ENCODE peak calls at places on chromosome 10, in eight cellular contexts. One of them, this sample, is unnamed.

GRCh38 chr10:50648089-50648934 is 24.6 kb upstream of the SGMS1 start:
- DNase-seq in left ventricle myocardium inferior: no peak
- DNase-seq in stomach: no peak
- DNase-seq in psoas muscle: no peak
- DNase-seq in OCI-LY7: peak; percentile 90
- DNase-seq in Karpas-422: no peak
- DNase-seq in tibial nerve: no peak
- DNase-seq in right cardiac atrium: no peak
- DNase-seq in this sample: no peak

GRCh38 chr10:3397231-3397630 is 224.6 kb upstream of the PITRM1 start:
- DNase-seq in left ventricle myocardium inferior: no peak
- DNase-seq in stomach: no peak
- DNase-seq in psoas muscle: no peak
- DNase-seq in OCI-LY7: no peak
- DNase-seq in Karpas-422: no peak
- DNase-seq in tibial nerve: no peak
- DNase-seq in right cardiac atrium: no peak
- DNase-seq in this sample: peak; percentile 40

GRCh38 chr10:624605-625334 is 64.7 kb downstream of the DIP2C start:
- DNase-seq in left ventricle myocardium inferior: peak; percentile 78
- DNase-seq in stomach: no peak
- DNase-seq in psoas muscle: peak; percentile 79
- DNase-seq in OCI-LY7: no peak
- DNase-seq in Karpas-422: no peak
- DNase-seq in tibial nerve: peak; percentile 55
- DNase-seq in right cardiac atrium: peak; percentile 86
- DNase-seq in this sample: peak; percentile 85

GRCh38 chr10:123408660-123409059 is 254.5 kb downstream of the BUB3 start:
- DNase-seq in left ventricle myocardium inferior: no peak
- DNase-seq in stomach: no peak
- DNase-seq in psoas muscle: no peak
- DNase-seq in OCI-LY7: no peak
- DNase-seq in Karpas-422: no peak
- DNase-seq in tibial nerve: no peak
- DNase-seq in right cardiac atrium: no peak
- DNase-seq in this sample: no peak

GRCh38 chr10:70078329-70078728 is 25.7 kb downstream of the MACROH2A2 start:
- DNase-seq in left ventricle myocardium inferior: no peak
- DNase-seq in stomach: no peak
- DNase-seq in psoas muscle: no peak
- DNase-seq in OCI-LY7: no peak
- DNase-seq in Karpas-422: no peak
- DNase-seq in tibial nerve: no peak
- DNase-seq in right cardiac atrium: no peak
- DNase-seq in this sample: no peak

GRCh38 chr10:8956400-8956799 is 901.9 kb downstream of the GATA3 start:
- DNase-seq in left ventricle myocardium inferior: no peak
- DNase-seq in stomach: no peak
- DNase-seq in psoas muscle: no peak
- DNase-seq in OCI-LY7: no peak
- DNase-seq in Karpas-422: no peak
- DNase-seq in tibial nerve: no peak
- DNase-seq in right cardiac atrium: no peak
- DNase-seq in this sample: no peak

GRCh38 chr10:121631296-121631695 is 33.1 kb upstream of the FGFR2 start:
- DNase-seq in left ventricle myocardium inferior: no peak
- DNase-seq in stomach: no peak
- DNase-seq in psoas muscle: no peak
- DNase-seq in OCI-LY7: no peak
- DNase-seq in Karpas-422: no peak
- DNase-seq in tibial nerve: no peak
- DNase-seq in right cardiac atrium: no peak
- DNase-seq in this sample: no peak

GRCh38 chr10:103659674-103660363 is 166.3 kb downstream of the NEURL1 start:
- DNase-seq in left ventricle myocardium inferior: peak; percentile 59
- DNase-seq in stomach: peak; percentile 79
- DNase-seq in psoas muscle: peak; percentile 54
- DNase-seq in OCI-LY7: no peak
- DNase-seq in Karpas-422: no peak
- DNase-seq in tibial nerve: peak; percentile 69
- DNase-seq in right cardiac atrium: peak; percentile 82
- DNase-seq in this sample: peak; percentile 91

GRCh38 chr10:96614515-96614914 is 27.7 kb upstream of the TM9SF3 start:
- DNase-seq in left ventricle myocardium inferior: no peak
- DNase-seq in stomach: no peak
- DNase-seq in psoas muscle: no peak
- DNase-seq in OCI-LY7: no peak
- DNase-seq in Karpas-422: no peak
- DNase-seq in tibial nerve: no peak
- DNase-seq in right cardiac atrium: no peak
- DNase-seq in this sample: peak; percentile 87

GRCh38 chr10:35424680-35425285 is 88.5 kb downstream of the CCNY start:
- DNase-seq in left ventricle myocardium inferior: no peak
- DNase-seq in stomach: no peak
- DNase-seq in psoas muscle: no peak
- DNase-seq in OCI-LY7: no peak
- DNase-seq in Karpas-422: no peak
- DNase-seq in tibial nerve: no peak
- DNase-seq in right cardiac atrium: no peak
- DNase-seq in this sample: no peak

GRCh38 chr10:26755443-26755903 is 58.0 kb downstream of the PDSS1 start:
- DNase-seq in left ventricle myocardium inferior: no peak
- DNase-seq in stomach: no peak
- DNase-seq in psoas muscle: no peak
- DNase-seq in OCI-LY7: peak; percentile 49
- DNase-seq in Karpas-422: no peak
- DNase-seq in tibial nerve: no peak
- DNase-seq in right cardiac atrium: no peak
- DNase-seq in this sample: peak; percentile 65

GRCh38 chr10:68756246-68756645 is 35.2 kb downstream of the CCAR1 start:
- DNase-seq in left ventricle myocardium inferior: no peak
- DNase-seq in stomach: no peak
- DNase-seq in psoas muscle: no peak
- DNase-seq in OCI-LY7: no peak
- DNase-seq in Karpas-422: no peak
- DNase-seq in tibial nerve: no peak
- DNase-seq in right cardiac atrium: no peak
- DNase-seq in this sample: no peak

GRCh38 chr10:7186387-7187032 is 224.3 kb downstream of the SFMBT2 start:
- DNase-seq in left ventricle myocardium inferior: no peak
- DNase-seq in stomach: no peak
- DNase-seq in psoas muscle: no peak
- DNase-seq in OCI-LY7: no peak
- DNase-seq in Karpas-422: no peak
- DNase-seq in tibial nerve: no peak
- DNase-seq in right cardiac atrium: no peak
- DNase-seq in this sample: no peak

GRCh38 chr10:48842231-48842630 is 97.4 kb downstream of the LRRC18 start:
- DNase-seq in left ventricle myocardium inferior: no peak
- DNase-seq in stomach: no peak
- DNase-seq in psoas muscle: no peak
- DNase-seq in OCI-LY7: no peak
- DNase-seq in Karpas-422: no peak
- DNase-seq in tibial nerve: no peak
- DNase-seq in right cardiac atrium: no peak
- DNase-seq in this sample: no peak

GRCh38 chr10:104333037-104333727 is 5.1 kb downstream of the ITPRIP start:
- DNase-seq in left ventricle myocardium inferior: no peak
- DNase-seq in stomach: peak; percentile 24
- DNase-seq in psoas muscle: no peak
- DNase-seq in OCI-LY7: peak; percentile 27
- DNase-seq in Karpas-422: no peak
- DNase-seq in tibial nerve: no peak
- DNase-seq in right cardiac atrium: no peak
- DNase-seq in this sample: no peak

GRCh38 chr10:47351899-47352815 is 4.0 kb downstream of the RBP3 start:
- DNase-seq in left ventricle myocardium inferior: no peak
- DNase-seq in stomach: no peak
- DNase-seq in psoas muscle: no peak
- DNase-seq in OCI-LY7: no peak
- DNase-seq in Karpas-422: no peak
- DNase-seq in tibial nerve: no peak
- DNase-seq in right cardiac atrium: no peak
- DNase-seq in this sample: no peak

GRCh38 chr10:128078136-128078969 is 47.9 kb downstream of the MKI67 start:
- DNase-seq in left ventricle myocardium inferior: no peak
- DNase-seq in stomach: no peak
- DNase-seq in psoas muscle: no peak
- DNase-seq in OCI-LY7: peak; percentile 37
- DNase-seq in Karpas-422: peak; percentile 55
- DNase-seq in tibial nerve: no peak
- DNase-seq in right cardiac atrium: peak; percentile 64
- DNase-seq in this sample: peak; percentile 37

GRCh38 chr10:132872658-132873057 is 69.7 kb downstream of the CFAP46 start:
- DNase-seq in left ventricle myocardium inferior: no peak
- DNase-seq in stomach: peak; percentile 10
- DNase-seq in psoas muscle: no peak
- DNase-seq in OCI-LY7: no peak
- DNase-seq in Karpas-422: no peak
- DNase-seq in tibial nerve: no peak
- DNase-seq in right cardiac atrium: no peak
- DNase-seq in this sample: no peak

GRCh38 chr10:132869621-132870020 is 72.7 kb downstream of the CFAP46 start:
- DNase-seq in left ventricle myocardium inferior: no peak
- DNase-seq in stomach: peak; percentile 23
- DNase-seq in psoas muscle: no peak
- DNase-seq in OCI-LY7: no peak
- DNase-seq in Karpas-422: no peak
- DNase-seq in tibial nerve: no peak
- DNase-seq in right cardiac atrium: peak; percentile 14
- DNase-seq in this sample: no peak

GRCh38 chr10:132868995-132869394 is 73.4 kb downstream of the CFAP46 start:
- DNase-seq in left ventricle myocardium inferior: peak; percentile 8
- DNase-seq in stomach: no peak
- DNase-seq in psoas muscle: no peak
- DNase-seq in OCI-LY7: no peak
- DNase-seq in Karpas-422: no peak
- DNase-seq in tibial nerve: no peak
- DNase-seq in right cardiac atrium: peak; percentile 46
- DNase-seq in this sample: no peak

GRCh38 chr10:132867801-132868644 is 74.3 kb downstream of the CFAP46 start:
- DNase-seq in left ventricle myocardium inferior: peak; percentile 10
- DNase-seq in stomach: no peak
- DNase-seq in psoas muscle: no peak
- DNase-seq in OCI-LY7: no peak
- DNase-seq in Karpas-422: no peak
- DNase-seq in tibial nerve: no peak
- DNase-seq in right cardiac atrium: peak; percentile 42
- DNase-seq in this sample: no peak

DNA sequence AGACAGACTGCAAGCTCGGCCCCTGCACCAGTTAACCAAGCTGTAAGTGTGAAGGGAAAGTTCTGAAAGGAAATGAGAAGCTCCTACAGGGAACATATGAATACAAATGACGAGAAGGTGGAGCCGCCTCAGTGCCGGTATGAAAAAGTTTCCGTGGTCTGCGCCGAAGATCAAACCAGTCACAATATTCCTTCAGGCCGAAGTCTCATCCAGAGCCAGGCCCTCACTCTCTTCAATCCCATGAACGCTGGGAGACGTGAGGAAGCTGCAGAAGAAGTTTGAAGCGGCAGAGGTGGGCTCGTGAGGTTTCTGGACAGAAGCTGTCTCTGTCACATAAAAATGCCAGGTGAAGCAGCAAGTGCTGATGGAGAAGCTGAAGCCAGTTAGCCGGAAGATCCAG is 71.9 kb downstream of the CFAP46 start:
- DNase-seq in left ventricle myocardium inferior: no peak
- DNase-seq in stomach: peak; percentile 4
- DNase-seq in psoas muscle: no peak
- DNase-seq in OCI-LY7: no peak
- DNase-seq in Karpas-422: no peak
- DNase-seq in tibial nerve: no peak
- DNase-seq in right cardiac atrium: no peak
- DNase-seq in this sample: no peak
- H3K4me1 ChIP-seq in left ventricle myocardium inferior: no peaks in the 10 kb centered on the region
- H3K4me1 ChIP-seq in stomach: no peaks in the 10 kb centered on the region
- H3K4me1 ChIP-seq in psoas muscle: no peaks in the 10 kb centered on the region
- H3K4me1 ChIP-seq in OCI-LY7: no peaks in the 10 kb centered on the region
- H3K4me1 ChIP-seq in Karpas-422: no peaks in the 10 kb centered on the region
- H3K4me1 ChIP-seq in tibial nerve: no peaks in the 10 kb centered on the region
- H3K4me1 ChIP-seq in right cardiac atrium: no peaks in the 10 kb centered on the region
- H3K4me1 ChIP-seq in this sample: no peaks in the 10 kb centered on the region

GRCh38 chr10:72830625-72831024 is 62.9 kb upstream of the OIT3 start:
- DNase-seq in left ventricle myocardium inferior: no peak
- DNase-seq in stomach: no peak
- DNase-seq in psoas muscle: no peak
- DNase-seq in OCI-LY7: no peak
- DNase-seq in Karpas-422: no peak
- DNase-seq in tibial nerve: no peak
- DNase-seq in right cardiac atrium: no peak
- DNase-seq in this sample: no peak

GRCh38 chr10:72834183-72834825 is 59.2 kb upstream of the OIT3 start:
- DNase-seq in left ventricle myocardium inferior: no peak
- DNase-seq in stomach: peak; percentile 43
- DNase-seq in psoas muscle: no peak
- DNase-seq in OCI-LY7: peak; percentile 60
- DNase-seq in Karpas-422: peak; percentile 80
- DNase-seq in tibial nerve: peak; percentile 72
- DNase-seq in right cardiac atrium: no peak
- DNase-seq in this sample: peak; percentile 76

GRCh38 chr10:72832701-72833100 is 60.8 kb upstream of the OIT3 start:
- DNase-seq in left ventricle myocardium inferior: no peak
- DNase-seq in stomach: no peak
- DNase-seq in psoas muscle: no peak
- DNase-seq in OCI-LY7: no peak
- DNase-seq in Karpas-422: no peak
- DNase-seq in tibial nerve: no peak
- DNase-seq in right cardiac atrium: no peak
- DNase-seq in this sample: peak; percentile 5

GRCh38 chr10:72828294-72828693 is 65.2 kb upstream of the OIT3 start:
- DNase-seq in left ventricle myocardium inferior: no peak
- DNase-seq in stomach: no peak
- DNase-seq in psoas muscle: no peak
- DNase-seq in OCI-LY7: no peak
- DNase-seq in Karpas-422: no peak
- DNase-seq in tibial nerve: no peak
- DNase-seq in right cardiac atrium: no peak
- DNase-seq in this sample: no peak

GRCh38 chr10:72831696-72832355 is 61.7 kb upstream of the OIT3 start:
- DNase-seq in left ventricle myocardium inferior: no peak
- DNase-seq in stomach: no peak
- DNase-seq in psoas muscle: no peak
- DNase-seq in OCI-LY7: no peak
- DNase-seq in Karpas-422: no peak
- DNase-seq in tibial nerve: no peak
- DNase-seq in right cardiac atrium: no peak
- DNase-seq in this sample: peak; percentile 26
- H3K4me1 ChIP-seq in left ventricle myocardium inferior: peaks cover 28% of the 10 kb centered on the region
- H3K4me1 ChIP-seq in stomach: peaks cover 83% of the 10 kb centered on the region
- H3K4me1 ChIP-seq in psoas muscle: peaks cover 48% of the 10 kb centered on the region
- H3K4me1 ChIP-seq in OCI-LY7: no peaks in the 10 kb centered on the region
- H3K4me1 ChIP-seq in Karpas-422: peaks cover 29% of the 10 kb centered on the region
- H3K4me1 ChIP-seq in tibial nerve: peaks cover 10% of the 10 kb centered on the region
- H3K4me1 ChIP-seq in right cardiac atrium: no peaks in the 10 kb centered on the region
- H3K4me1 ChIP-seq in this sample: no peaks in the 10 kb centered on the region

GRCh38 chr10:80474597-80474910 is 20.4 kb downstream of the TSPAN14 start:
- DNase-seq in left ventricle myocardium inferior: no peak
- DNase-seq in stomach: no peak
- DNase-seq in psoas muscle: no peak
- DNase-seq in OCI-LY7: no peak
- DNase-seq in Karpas-422: no peak
- DNase-seq in tibial nerve: no peak
- DNase-seq in right cardiac atrium: no peak
- DNase-seq in this sample: no peak
- H3K4me1 ChIP-seq in left ventricle myocardium inferior: peaks cover 88% of the 10 kb centered on the region
- H3K4me1 ChIP-seq in stomach: peaks cover 67% of the 10 kb centered on the region
- H3K4me1 ChIP-seq in psoas muscle: peaks cover 20% of the 10 kb centered on the region
- H3K4me1 ChIP-seq in OCI-LY7: peaks cover 67% of the 10 kb centered on the region
- H3K4me1 ChIP-seq in Karpas-422: peaks cover 25% of the 10 kb centered on the region
- H3K4me1 ChIP-seq in tibial nerve: peaks cover 61% of the 10 kb centered on the region
- H3K4me1 ChIP-seq in right cardiac atrium: peaks cover 28% of the 10 kb centered on the region
- H3K4me1 ChIP-seq in this sample: peaks cover 27% of the 10 kb centered on the region

GRCh38 chr10:79059859-79060379 is 8.8 kb upstream of the ZMIZ1 start:
- DNase-seq in left ventricle myocardium inferior: peak; percentile 9
- DNase-seq in stomach: peak; percentile 88
- DNase-seq in psoas muscle: peak; percentile 11
- DNase-seq in OCI-LY7: no peak
- DNase-seq in Karpas-422: no peak
- DNase-seq in tibial nerve: no peak
- DNase-seq in right cardiac atrium: peak; percentile 21
- DNase-seq in this sample: no peak
- H3K4me1 ChIP-seq in left ventricle myocardium inferior: peaks cover 13% of the 10 kb centered on the region
- H3K4me1 ChIP-seq in stomach: peaks cover 89% of the 10 kb centered on the region
- H3K4me1 ChIP-seq in psoas muscle: no peaks in the 10 kb centered on the region
- H3K4me1 ChIP-seq in OCI-LY7: no peaks in the 10 kb centered on the region
- H3K4me1 ChIP-seq in Karpas-422: no peaks in the 10 kb centered on the region
- H3K4me1 ChIP-seq in tibial nerve: peaks cover 14% of the 10 kb centered on the region
- H3K4me1 ChIP-seq in right cardiac atrium: no peaks in the 10 kb centered on the region
- H3K4me1 ChIP-seq in this sample: no peaks in the 10 kb centered on the region